ENCODE peak calls at places on chromosomes 13 and 19, in four cellular contexts. H is stomach, K is uterus, O is left lung. B is an unnamed sample.

GRCh38 chr13:32225494-32225931 is 89.7 kb downstream of the ZAR1L start:
- DNase-seq in H (no peak), K (no peak), O (no peak), B (no peak)

GRCh38 chr19:9008667-9009066 is 1.5 kb downstream of the MUC16 start:
- DNase-seq in H (no peak), K (no peak), O (no peak), B (no peak)

GRCh38 chr13:112056284-112056727 is 10.6 kb upstream of the SOX1 start:
- DNase-seq in H (no peak), K (no peak), O (no peak), B (no peak)

GRCh38 chr13:106753241-106753640 is 185.3 kb upstream of the ARGLU1 start:
- DNase-seq in H (no peak), K (no peak), O (no peak), B (no peak)

GRCh38 chr19:48510421-48511268 is 990 bp downstream of the LMTK3 start:
- DNase-seq in H (peak), K (peak), O (no peak), B (peak)

GRCh38 chr19:31066385-31066784 is 282.9 kb downstream of the TSHZ3 start:
- DNase-seq in H (no peak), K (no peak), O (no peak), B (no peak)

GRCh38 chr13:113947321-113948033 is 26.4 kb downstream of the C13orf46 start:
- DNase-seq in H (peak), K (peak), O (peak), B (no peak)

GRCh38 chr13:98939552-98940306 is 38.1 kb downstream of the DOCK9 start:
- DNase-seq in H (no peak), K (peak), O (no peak), B (no peak)

GRCh38 chr19:46620716-46621115 is 4.2 kb downstream of the PTGIR start:
- DNase-seq in H (no peak), K (no peak), O (peak), B (no peak)

GRCh38 chr19:6501740-6502648 is at the start of gene TUBB4A:
- DNase-seq in H (no peak), K (no peak), O (no peak), B (peak)

GRCh38 chr13:29969286-29969685 is 118.9 kb upstream of the UBL3 start:
- DNase-seq in H (no peak), K (peak), O (no peak), B (no peak)

GRCh38 chr19:41872775-41873647 is 4.1 kb upstream of the CD79A start:
- DNase-seq in H (peak), K (no peak), O (peak), B (peak)

GRCh38 chr13:64793131-64793530 is 2437.0 kb downstream of the PCDH9 start:
- DNase-seq in H (no peak), K (no peak), O (no peak), B (no peak)

GRCh38 chr19:21328402-21328801 is 808 bp downstream of the ZNF708 start:
- DNase-seq in H (no peak), K (no peak), O (no peak), B (no peak)

GRCh38 chr19:15810335-15810734 is 5.1 kb downstream of the OR10H1 start:
- DNase-seq in H (peak), K (peak), O (no peak), B (no peak)

GRCh38 chr13:38824342-38824741 is 137.5 kb downstream of the FREM2 start:
- DNase-seq in H (no peak), K (no peak), O (no peak), B (no peak)

GRCh38 chr13:29369060-29369743 is 226.3 kb downstream of the SLC7A1 start:
- DNase-seq in H (no peak), K (no peak), O (no peak), B (no peak)

GRCh38 chr19:3053218-3053621 is 9.1 kb downstream of the TLE5 start:
- DNase-seq in H (no peak), K (no peak), O (no peak), B (no peak)

GRCh38 chr19:19486343-19487076 is 28.8 kb downstream of the TSSK6 start:
- DNase-seq in H (no peak), K (no peak), O (peak), B (no peak)

GRCh38 chr19:19485161-19485997 is 30.0 kb downstream of the TSSK6 start:
- DNase-seq in H (no peak), K (no peak), O (peak), B (no peak)

GRCh38 chr19:19487077-19488040 is 28.0 kb downstream of the TSSK6 start:
- DNase-seq in H (no peak), K (no peak), O (peak), B (no peak)

GRCh38 chr19:19488041-19488874 is 27.1 kb downstream of the TSSK6 start:
- DNase-seq in H (peak), K (no peak), O (peak), B (no peak)

DNA sequence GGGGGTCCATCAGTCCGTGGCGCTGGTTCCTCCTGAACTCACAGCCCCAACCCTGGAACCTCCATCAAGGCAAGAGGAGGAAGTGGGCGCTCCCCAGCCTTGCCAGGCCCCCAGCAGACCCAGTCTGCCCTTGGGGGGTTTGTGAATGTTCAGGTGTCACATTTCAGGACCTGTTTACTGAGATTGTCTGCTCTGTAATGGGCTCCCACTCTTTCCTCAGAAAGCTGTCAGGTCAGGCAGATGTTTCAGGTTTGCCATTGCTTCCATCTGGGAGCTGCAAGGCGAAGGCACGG is 29.4 kb downstream of the TSSK6 start:
- DNase-seq in H (no peak), K (no peak), O (peak), B (no peak)
- H3K27ac ChIP-seq in H (no peak), K (no peak), O (no peak), B (peak)

DNA sequence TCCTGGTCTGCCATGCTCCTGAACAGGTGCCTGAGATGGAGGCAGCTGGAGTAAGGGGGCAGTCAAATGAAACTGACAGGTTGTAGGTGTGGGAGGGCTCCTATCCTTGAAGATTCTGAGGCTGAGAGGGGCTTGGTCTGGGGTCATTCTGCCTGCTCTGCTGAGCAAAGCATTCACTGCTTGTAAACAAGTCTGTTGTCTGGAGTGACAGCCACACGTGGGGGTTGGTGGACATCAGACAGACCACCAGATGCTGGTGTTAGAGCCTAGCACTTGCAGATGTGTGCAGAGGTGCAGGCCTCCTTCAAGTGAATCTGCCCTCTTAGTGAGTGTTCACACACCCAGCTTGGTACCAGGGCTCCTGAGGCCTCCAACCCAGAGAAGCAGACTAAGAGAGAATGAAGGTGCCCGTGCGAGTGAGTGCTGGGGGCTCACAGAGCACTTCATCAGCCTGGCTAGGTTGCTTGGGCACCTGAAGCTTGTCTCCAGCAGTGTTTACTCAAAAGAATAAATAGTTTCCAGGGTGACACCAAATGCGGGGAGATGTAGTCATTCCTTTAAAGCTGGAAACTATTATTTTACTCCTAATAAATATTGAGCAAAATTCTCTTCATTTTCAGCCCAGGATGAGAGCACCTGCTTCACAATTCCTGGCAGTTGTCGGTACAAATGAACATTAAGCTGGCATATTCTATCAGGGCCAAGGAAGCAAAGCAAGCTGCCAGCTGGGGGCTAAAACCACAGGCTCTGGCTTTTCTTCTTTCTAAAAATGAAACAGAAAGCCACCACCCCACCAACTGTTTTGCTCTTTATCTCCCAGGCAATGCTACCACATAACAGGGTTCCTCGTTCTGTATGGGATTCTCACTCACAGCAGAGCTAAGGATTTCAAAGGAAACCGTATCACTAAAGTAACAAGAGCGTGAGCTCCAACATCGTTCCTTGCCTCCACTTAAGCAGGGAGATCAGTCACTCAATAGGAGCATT is 82.3 kb downstream of the RNASEH2B start:
- DNase-seq in H (no peak), K (no peak), O (no peak), B (peak)
- H3K4me3 ChIP-seq in H (no peak), K (no peak), O (no peak), B (no peak)

DNA sequence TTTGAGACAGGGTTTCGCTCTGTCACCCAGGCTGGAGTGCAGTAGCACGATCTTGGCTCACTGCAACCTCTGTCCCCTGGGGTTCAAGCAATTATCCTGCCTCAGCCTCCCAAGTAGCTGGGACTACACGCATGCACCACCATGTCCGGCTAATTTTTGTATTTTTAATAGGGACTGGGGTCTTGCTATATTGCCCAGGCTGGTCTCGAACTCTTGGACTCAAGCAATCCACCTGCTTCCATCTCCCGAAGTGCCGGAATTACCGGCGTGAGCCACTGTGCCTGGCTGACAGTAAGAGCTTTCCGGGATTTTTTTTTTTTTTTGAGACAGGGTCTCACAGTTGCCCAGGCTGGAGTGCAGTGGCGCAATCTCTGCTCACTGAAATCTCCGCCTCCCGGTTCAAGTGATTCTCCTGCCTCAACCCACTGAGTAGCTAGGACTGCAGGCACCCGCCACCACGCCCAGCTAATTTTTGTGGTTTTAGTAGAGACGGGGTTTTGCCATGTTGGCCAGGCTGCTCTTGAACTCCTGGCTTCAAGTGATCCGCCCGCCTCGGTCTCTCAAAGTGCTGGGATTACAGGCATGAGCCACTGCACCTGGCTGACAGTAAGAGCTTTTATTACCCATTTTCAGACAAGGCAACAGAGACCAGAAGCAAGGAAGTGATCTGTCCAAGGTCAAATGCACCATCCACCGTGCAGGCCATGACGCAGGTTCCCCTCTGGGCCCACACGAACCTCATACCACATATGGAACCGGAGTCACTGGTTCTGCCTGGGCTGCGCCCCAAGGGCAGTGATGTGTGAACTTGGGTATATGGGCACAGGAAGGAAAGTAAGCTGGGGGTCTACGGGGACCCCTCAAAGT is 21.0 kb downstream of the RFX1 start:
- DNase-seq in H (no peak), K (no peak), O (peak), B (no peak)
- H3K27ac ChIP-seq in H (no peak), K (no peak), O (peak), B (no peak)

DNA sequence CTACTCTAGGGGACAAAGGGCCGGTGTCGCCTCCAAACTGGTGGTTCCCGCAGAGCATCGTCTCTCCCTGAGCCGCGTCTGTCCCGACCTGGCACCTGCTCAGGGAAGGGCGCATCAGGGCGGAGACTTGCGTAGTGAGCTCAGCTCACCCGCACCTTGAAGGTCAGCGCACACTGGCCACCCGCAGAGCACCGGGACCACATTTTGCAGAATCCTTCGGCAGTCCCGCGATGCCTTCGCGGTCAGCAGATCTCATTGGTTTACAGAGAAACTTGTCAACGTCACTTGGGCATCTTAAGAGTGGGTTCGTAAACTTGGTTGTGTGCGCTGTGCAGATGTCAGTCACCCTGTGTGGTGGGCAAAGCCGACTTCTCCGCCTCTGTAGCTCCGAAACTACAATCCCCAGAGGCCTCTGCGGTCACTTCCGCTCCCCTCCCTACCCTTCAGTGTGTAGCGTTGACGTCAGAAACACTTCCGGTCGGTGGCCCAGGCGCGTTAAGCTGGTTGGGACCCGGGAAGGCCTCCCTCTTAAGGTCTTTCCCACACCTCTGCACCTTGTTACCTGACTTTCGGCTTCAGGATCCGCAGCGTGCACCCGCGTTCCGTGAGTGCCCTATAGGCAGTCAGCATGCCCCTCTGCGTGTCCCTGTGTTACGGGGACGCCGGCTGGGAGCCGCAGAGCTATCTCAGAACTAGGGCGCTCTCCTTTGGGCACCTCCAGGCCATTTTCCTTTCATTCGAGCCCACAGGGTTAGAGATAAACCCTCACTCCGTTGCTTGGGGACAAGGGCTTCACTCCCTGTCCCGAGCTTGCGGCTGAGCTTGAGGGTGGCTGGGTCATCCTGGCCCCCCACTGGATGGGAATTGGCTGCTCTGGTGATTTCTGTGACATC is 36.5 kb upstream of the ZNF527 start:
- DNase-seq in H (peak), K (peak), O (peak), B (peak)
- H3K4me3 ChIP-seq in H (peak), K (peak), O (peak), B (peak)

DNA sequence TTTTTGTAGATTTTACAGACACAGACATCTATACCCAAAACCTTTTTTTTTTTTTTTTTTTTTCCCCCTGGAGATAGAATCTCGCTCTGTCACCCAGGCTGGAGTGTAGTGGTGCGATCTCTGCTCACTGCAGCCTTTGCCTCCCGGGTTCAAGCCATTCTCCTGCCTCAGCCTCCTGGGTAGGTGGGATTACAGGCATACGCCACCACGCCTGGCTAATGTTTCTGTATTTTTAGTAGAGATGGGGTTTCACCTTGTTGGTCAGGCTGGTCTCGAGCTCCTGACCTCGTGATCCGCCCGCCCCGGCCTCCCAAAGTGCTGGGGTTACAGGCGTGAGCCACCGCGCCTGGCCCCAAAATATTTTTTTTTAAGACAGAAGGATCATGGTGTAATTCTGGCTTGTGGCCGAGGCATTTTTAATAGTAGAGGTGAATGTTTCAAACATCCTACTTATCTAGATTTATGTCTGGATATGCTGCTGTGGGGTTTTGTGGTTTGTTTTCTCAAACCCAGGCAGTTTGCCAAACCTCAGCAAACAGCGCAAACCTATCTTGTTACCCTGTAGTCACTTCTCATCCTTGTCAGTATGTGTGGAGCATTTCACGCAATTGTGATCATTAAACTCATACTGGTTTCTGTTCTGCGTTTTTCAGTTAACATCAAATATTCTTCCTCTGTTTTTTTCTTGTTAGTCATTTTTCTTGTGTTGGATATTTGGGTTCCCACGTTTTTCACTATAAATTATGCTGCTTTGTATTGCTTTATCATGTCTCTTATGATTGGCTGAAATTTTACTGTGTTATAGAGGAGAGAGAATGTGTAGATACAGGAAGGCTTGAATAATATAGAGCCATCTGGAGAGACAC is 36.2 kb upstream of the GARRE1 start:
- DNase-seq in H (peak), K (peak), O (no peak), B (no peak)
- H3K27ac ChIP-seq in H (peak), K (peak), O (no peak), B (peak)

GRCh38 chr13:49218493-49219051 is 1.6 kb upstream of the MLNR start:
- DNase-seq in H (no peak), K (no peak), O (peak), B (no peak)
- H3K4me3 ChIP-seq in H (no peak), K (no peak), O (no peak), B (no peak)

DNA sequence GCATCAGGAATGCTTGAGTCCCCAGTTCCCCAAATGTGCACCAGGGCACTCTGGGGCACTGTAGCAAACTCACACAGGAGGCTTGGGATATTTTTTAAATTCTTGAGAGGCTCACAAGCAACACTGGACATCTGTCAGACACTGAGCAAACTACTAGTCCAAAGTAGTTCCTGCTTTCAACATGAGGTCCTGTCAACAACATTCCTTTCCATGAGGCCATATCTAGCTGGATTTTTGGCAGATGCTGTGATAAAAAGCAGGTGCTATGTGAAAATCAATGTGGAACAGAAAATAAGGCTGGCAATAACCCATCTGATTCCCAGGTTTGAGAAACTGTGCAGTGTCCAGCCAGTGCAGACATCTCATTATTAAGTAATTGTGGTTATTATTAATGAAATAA is 50.5 kb downstream of the STARD13 start:
- DNase-seq in H (no peak), K (no peak), O (no peak), B (no peak)
- H3K27ac ChIP-seq in H (no peak), K (no peak), O (no peak), B (peak)

DNA sequence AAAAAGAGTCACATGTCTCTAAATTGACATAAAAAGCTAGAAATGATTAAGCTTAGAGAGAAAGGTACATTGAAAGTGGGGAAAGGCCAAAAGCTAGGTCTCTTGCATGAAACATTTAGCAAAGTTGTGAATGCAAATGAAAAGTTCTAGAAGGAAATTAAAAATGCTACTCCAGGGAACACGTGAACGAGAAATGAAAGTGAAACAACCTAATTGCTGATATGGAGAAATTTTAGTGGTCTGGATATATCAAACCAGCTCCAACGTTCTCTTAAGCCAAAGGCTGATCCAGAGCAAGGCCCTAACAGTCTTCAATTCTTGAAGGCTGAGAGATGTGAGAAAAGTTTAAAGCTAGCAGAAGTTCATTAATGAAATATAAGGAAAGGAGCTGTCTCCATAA is 419.8 kb downstream of the SLITRK6 start:
- DNase-seq in H (no peak), K (no peak), O (no peak), B (no peak)
- H3K4me3 ChIP-seq in H (no peak), K (no peak), O (no peak), B (no peak)

B was measured in dorsolateral prefrontal cortex.